ENCODE peak calls at places on chromosomes 3 and 15, in five cellular contexts. Q is heart right ventricle, W is iPS DF 19.7, Z is RKO, B is Kasumi-1. M is an unnamed sample.

GRCh38 chr15:91706366-91707032 is 147.0 kb upstream of the SLCO3A1 start:
- DNase-seq in W (peak), Q (peak), Z (peak), B (peak), M (no peak)

GRCh38 chr3:184466413-184466960 is 86.6 kb downstream of the CHRD start:
- DNase-seq in B (peak), Z (no peak), W (no peak), Q (peak), M (no peak)

GRCh38 chr15:69002783-69003182 is 11.7 kb upstream of the NOX5 start:
- DNase-seq in W (no peak), B (no peak), Q (no peak), Z (no peak), M (no peak)

GRCh38 chr3:85576091-85576690 is 617.4 kb downstream of the CADM2 start:
- DNase-seq in Q (peak), W (no peak), B (peak), Z (peak), M (no peak)

GRCh38 chr15:85753791-85754452 is 40.8 kb downstream of the KLHL25 start:
- DNase-seq in Z (no peak), Q (no peak), W (no peak), B (no peak), M (no peak)

GRCh38 chr15:31477851-31478250 is 151.2 kb downstream of the KLF13 start:
- DNase-seq in Q (no peak), B (no peak), W (no peak), Z (no peak), M (no peak)

GRCh38 chr15:43329222-43329959 is 982 bp downstream of the LCMT2 start:
- DNase-seq in B (no peak), W (no peak), Z (no peak), Q (peak), M (no peak)

GRCh38 chr3:120652896-120653545 is 29.0 kb downstream of the HGD start:
- DNase-seq in Z (no peak), B (no peak), W (no peak), Q (no peak), M (no peak)

GRCh38 chr3:196603683-196604082 is 35.2 kb downstream of the FBXO45 start:
- DNase-seq in W (no peak), Z (peak), B (no peak), Q (no peak), M (no peak)